ENCODE peak calls at places on chromosomes 4 and X, in six cellular contexts. One of them, this sample, is unnamed. For H3K4me1, the result is how much of the 10 kb centered on the place peaks cover.

GRCh38 chrX:41559662-41560061 is 112.5 kb downstream of the NYX start:
- DNase-seq in OCI-LY7: no peak
- DNase-seq in GM23248: peak
- DNase-seq in neural progenitor cell: no peak
- DNase-seq in hepatocyte: peak
- DNase-seq in IMR-90: peak
- DNase-seq in this sample: no peak

GRCh38 chrX:22276781-22277180 is 4.1 kb downstream of the CBLL2 start:
- DNase-seq in OCI-LY7: no peak
- DNase-seq in GM23248: peak
- DNase-seq in neural progenitor cell: no peak
- DNase-seq in hepatocyte: no peak
- DNase-seq in IMR-90: peak
- DNase-seq in this sample: no peak

GRCh38 chr4:132498215-132498614 is 650.9 kb upstream of the PCDH10 start:
- DNase-seq in OCI-LY7: no peak
- DNase-seq in GM23248: no peak
- DNase-seq in neural progenitor cell: no peak
- DNase-seq in hepatocyte: no peak
- DNase-seq in IMR-90: no peak
- DNase-seq in this sample: no peak

GRCh38 chr4:1874207-1874606 is 3.0 kb downstream of the NSD2 start:
- DNase-seq in OCI-LY7: no peak
- DNase-seq in GM23248: no peak
- DNase-seq in neural progenitor cell: no peak
- DNase-seq in hepatocyte: no peak
- DNase-seq in IMR-90: no peak
- DNase-seq in this sample: no peak

GRCh38 chr4:5592272-5592671 is 116.1 kb downstream of the EVC2 start:
- DNase-seq in OCI-LY7: no peak
- DNase-seq in GM23248: no peak
- DNase-seq in neural progenitor cell: no peak
- DNase-seq in hepatocyte: no peak
- DNase-seq in IMR-90: no peak
- DNase-seq in this sample: no peak

GRCh38 chr4:20337261-20337664 is 85.6 kb downstream of the SLIT2 start:
- DNase-seq in OCI-LY7: no peak
- DNase-seq in GM23248: no peak
- DNase-seq in neural progenitor cell: no peak
- DNase-seq in hepatocyte: no peak
- DNase-seq in IMR-90: peak
- DNase-seq in this sample: no peak

GRCh38 chrX:11053351-11053750 is 57.8 kb upstream of the HCCS start:
- DNase-seq in OCI-LY7: no peak
- DNase-seq in GM23248: no peak
- DNase-seq in neural progenitor cell: no peak
- DNase-seq in hepatocyte: no peak
- DNase-seq in IMR-90: peak
- DNase-seq in this sample: no peak

GRCh38 chrX:25523574-25523973 is 507.8 kb upstream of the ARX start:
- DNase-seq in OCI-LY7: peak
- DNase-seq in GM23248: peak
- DNase-seq in neural progenitor cell: peak
- DNase-seq in hepatocyte: peak
- DNase-seq in IMR-90: peak
- DNase-seq in this sample: peak

GRCh38 chr4:174170906-174171305 is 112.6 kb downstream of the FBXO8 start:
- DNase-seq in OCI-LY7: no peak
- DNase-seq in GM23248: no peak
- DNase-seq in neural progenitor cell: no peak
- DNase-seq in hepatocyte: no peak
- DNase-seq in IMR-90: no peak
- DNase-seq in this sample: no peak

GRCh38 chr4:89434364-89434988 is 126.9 kb upstream of the GPRIN3 start:
- DNase-seq in OCI-LY7: peak
- DNase-seq in GM23248: peak
- DNase-seq in neural progenitor cell: peak
- DNase-seq in hepatocyte: peak
- DNase-seq in IMR-90: peak
- DNase-seq in this sample: peak

GRCh38 chr4:54556587-54556986 is 101.2 kb upstream of the KIT start:
- DNase-seq in OCI-LY7: no peak
- DNase-seq in GM23248: no peak
- DNase-seq in neural progenitor cell: no peak
- DNase-seq in hepatocyte: no peak
- DNase-seq in IMR-90: no peak
- DNase-seq in this sample: no peak

GRCh38 chr4:182314537-182314936 is 71.3 kb downstream of the TENM3 start:
- DNase-seq in OCI-LY7: no peak
- DNase-seq in GM23248: no peak
- DNase-seq in neural progenitor cell: no peak
- DNase-seq in hepatocyte: no peak
- DNase-seq in IMR-90: no peak
- DNase-seq in this sample: no peak

GRCh38 chrX:81201692-81202412 is at the start of the genes HMGN5 and SH3BGRL:
- DNase-seq in OCI-LY7: peak
- DNase-seq in GM23248: peak
- DNase-seq in neural progenitor cell: peak
- DNase-seq in hepatocyte: peak
- DNase-seq in IMR-90: peak
- DNase-seq in this sample: peak

GRCh38 chrX:136147320-136147901 is at the start of gene FHL1:
- DNase-seq in OCI-LY7: peak
- DNase-seq in GM23248: peak
- DNase-seq in neural progenitor cell: peak
- DNase-seq in hepatocyte: peak
- DNase-seq in IMR-90: peak
- DNase-seq in this sample: no peak

GRCh38 chrX:107823456-107823855 is 2.2 kb upstream of the MID2 start:
- DNase-seq in OCI-LY7: no peak
- DNase-seq in GM23248: peak
- DNase-seq in neural progenitor cell: no peak
- DNase-seq in hepatocyte: no peak
- DNase-seq in IMR-90: peak
- DNase-seq in this sample: no peak

GRCh38 chr4:107098403-107098802 is 62.3 kb upstream of the DKK2 start:
- DNase-seq in OCI-LY7: no peak
- DNase-seq in GM23248: no peak
- DNase-seq in neural progenitor cell: peak
- DNase-seq in hepatocyte: no peak
- DNase-seq in IMR-90: no peak
- DNase-seq in this sample: no peak

DNA sequence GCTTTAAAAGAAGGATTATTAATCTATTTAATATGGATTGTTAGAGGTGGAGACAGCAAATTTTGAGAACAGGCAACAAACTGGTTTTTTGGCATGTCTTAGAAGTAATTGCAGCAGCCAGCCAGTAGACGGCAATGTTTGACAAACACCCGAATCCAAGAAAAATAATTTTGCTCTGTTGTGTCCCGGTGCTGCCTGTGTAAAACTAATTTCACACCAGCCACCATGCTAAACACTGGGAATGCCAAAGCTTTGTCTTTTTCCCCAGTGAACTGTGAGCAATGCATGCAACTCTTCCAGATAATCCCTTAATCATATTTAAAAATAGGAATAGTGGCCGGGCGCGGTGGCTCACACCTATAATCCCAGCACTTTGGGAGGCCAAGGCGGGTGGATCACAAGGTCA is 25.9 kb downstream of the SMIM31 start:
- DNase-seq in OCI-LY7: peak
- DNase-seq in GM23248: peak
- DNase-seq in neural progenitor cell: peak
- DNase-seq in hepatocyte: peak
- DNase-seq in IMR-90: peak
- DNase-seq in this sample: peak
- H3K4me2 ChIP-seq in OCI-LY7: no peak
- H3K4me2 ChIP-seq in GM23248: peak
- H3K4me2 ChIP-seq in neural progenitor cell: no peak
- H3K4me2 ChIP-seq in hepatocyte: no peak
- H3K4me2 ChIP-seq in IMR-90: no peak
- H3K4me2 ChIP-seq in this sample: no peak

GRCh38 chr4:147816382-147817254 is 84.7 kb downstream of the ARHGAP10 start:
- DNase-seq in OCI-LY7: no peak
- DNase-seq in GM23248: no peak
- DNase-seq in neural progenitor cell: no peak
- DNase-seq in hepatocyte: no peak
- DNase-seq in IMR-90: no peak
- DNase-seq in this sample: no peak
- H3K4me1 ChIP-seq in OCI-LY7: under half
- H3K4me1 ChIP-seq in GM23248: under half
- H3K4me1 ChIP-seq in neural progenitor cell: under half
- H3K4me1 ChIP-seq in hepatocyte: under half
- H3K4me1 ChIP-seq in IMR-90: under half
- H3K4me1 ChIP-seq in this sample: under half

GRCh38 chr4:75555294-75556164 is at the start of gene ODAPH:
- DNase-seq in OCI-LY7: no peak
- DNase-seq in GM23248: peak
- DNase-seq in neural progenitor cell: no peak
- DNase-seq in hepatocyte: peak
- DNase-seq in IMR-90: peak
- DNase-seq in this sample: peak
- H3K4me2 ChIP-seq in OCI-LY7: peak
- H3K4me2 ChIP-seq in GM23248: no peak
- H3K4me2 ChIP-seq in neural progenitor cell: peak
- H3K4me2 ChIP-seq in hepatocyte: no peak
- H3K4me2 ChIP-seq in IMR-90: peak
- H3K4me2 ChIP-seq in this sample: peak

GRCh38 chrX:64202808-64203320 is 2.6 kb downstream of the AMER1 start:
- DNase-seq in OCI-LY7: no peak
- DNase-seq in GM23248: peak
- DNase-seq in neural progenitor cell: no peak
- DNase-seq in hepatocyte: no peak
- DNase-seq in IMR-90: peak
- DNase-seq in this sample: no peak

GRCh38 chrX:64204701-64205440 is 637 bp downstream of the AMER1 start:
- DNase-seq in OCI-LY7: peak
- DNase-seq in GM23248: peak
- DNase-seq in neural progenitor cell: peak
- DNase-seq in hepatocyte: peak
- DNase-seq in IMR-90: peak
- DNase-seq in this sample: peak

GRCh38 chrX:64205735-64206491 is 405 bp upstream of the AMER1 start:
- DNase-seq in OCI-LY7: peak
- DNase-seq in GM23248: peak
- DNase-seq in neural progenitor cell: peak
- DNase-seq in hepatocyte: peak
- DNase-seq in IMR-90: peak
- DNase-seq in this sample: peak

GRCh38 chrX:64205441-64205734 is at the start of gene AMER1:
- DNase-seq in OCI-LY7: no peak
- DNase-seq in GM23248: peak
- DNase-seq in neural progenitor cell: no peak
- DNase-seq in hepatocyte: no peak
- DNase-seq in IMR-90: no peak
- DNase-seq in this sample: no peak

GRCh38 chrX:64204252-64204651 is 1.3 kb downstream of the AMER1 start:
- DNase-seq in OCI-LY7: no peak
- DNase-seq in GM23248: peak
- DNase-seq in neural progenitor cell: peak
- DNase-seq in hepatocyte: peak
- DNase-seq in IMR-90: peak
- DNase-seq in this sample: no peak
- H3K4me1 ChIP-seq in OCI-LY7: under half
- H3K4me1 ChIP-seq in GM23248: under half
- H3K4me1 ChIP-seq in neural progenitor cell: under half
- H3K4me1 ChIP-seq in hepatocyte: under half
- H3K4me1 ChIP-seq in IMR-90: under half
- H3K4me1 ChIP-seq in this sample: under half

DNA sequence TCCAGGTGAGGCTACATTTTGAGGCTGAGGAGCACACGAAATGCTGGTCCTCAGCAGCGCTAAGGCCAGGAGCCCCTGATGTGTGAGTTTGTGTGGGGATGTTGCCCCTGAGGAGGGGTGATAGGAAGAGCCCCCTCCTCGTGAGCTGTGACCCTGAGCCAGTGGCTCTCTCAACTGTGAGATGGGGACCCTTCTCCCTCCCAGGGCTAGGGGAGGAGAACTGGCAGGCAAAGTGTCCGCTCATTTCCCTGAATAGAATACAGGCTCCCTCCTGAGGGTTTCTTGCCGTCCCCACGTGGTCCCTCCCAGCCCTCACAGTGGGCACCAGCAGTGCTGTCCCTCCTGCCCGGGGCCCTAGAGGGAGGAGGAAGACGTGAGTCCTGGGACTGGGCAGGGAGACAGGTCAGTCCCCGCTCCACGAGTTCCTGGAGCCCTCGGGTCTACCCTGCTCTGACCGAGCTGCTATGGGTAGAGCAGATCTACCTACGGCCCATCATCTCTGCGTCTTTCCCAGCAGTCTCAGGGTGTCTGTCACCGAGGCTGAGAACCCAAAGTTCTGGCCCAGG is 21.0 kb upstream of the TBC1D14 start:
- DNase-seq in OCI-LY7: no peak
- DNase-seq in GM23248: no peak
- DNase-seq in neural progenitor cell: no peak
- DNase-seq in hepatocyte: no peak
- DNase-seq in IMR-90: no peak
- DNase-seq in this sample: no peak
- H3K4me2 ChIP-seq in OCI-LY7: no peak
- H3K4me2 ChIP-seq in GM23248: no peak
- H3K4me2 ChIP-seq in neural progenitor cell: no peak
- H3K4me2 ChIP-seq in hepatocyte: no peak
- H3K4me2 ChIP-seq in IMR-90: no peak
- H3K4me2 ChIP-seq in this sample: no peak

GRCh38 chr4:785332-786073 is 40.4 kb downstream of the CPLX1 start:
- DNase-seq in OCI-LY7: no peak
- DNase-seq in GM23248: peak
- DNase-seq in neural progenitor cell: peak
- DNase-seq in hepatocyte: no peak
- DNase-seq in IMR-90: no peak
- DNase-seq in this sample: no peak
- H3K4me1 ChIP-seq in OCI-LY7: under half
- H3K4me1 ChIP-seq in GM23248: under half
- H3K4me1 ChIP-seq in neural progenitor cell: under half
- H3K4me1 ChIP-seq in hepatocyte: under half
- H3K4me1 ChIP-seq in IMR-90: under half
- H3K4me1 ChIP-seq in this sample: under half